ENCODE peak calls at places on chromosomes 5 and 9, in four cellular contexts. U is lower lobe of right lung, C is KG1, S is A549. K is an unnamed sample.

GRCh38 chr5:155085282-155085990 is 71.9 kb downstream of the KIF4B start:
- DNase-seq in U (no peak), C (no peak), S (no peak), K (no peak)

GRCh38 chr5:65205016-65205415 is 276.7 kb downstream of the ADAMTS6 start:
- DNase-seq in U (no peak), C (no peak), S (no peak), K (no peak)

GRCh38 chr9:137183980-137184595 is 4.3 kb downstream of the ANAPC2 start:
- DNase-seq in U (no peak), C (no peak), S (no peak), K (no peak)

GRCh38 chr9:99778308-99778707 is 43.4 kb upstream of the NR4A3 start:
- DNase-seq in U (no peak), C (no peak), S (peak; percentile 20), K (no peak)

GRCh38 chr9:14082732-14083131 is 231.2 kb downstream of the NFIB start:
- DNase-seq in U (no peak), C (no peak), S (no peak), K (no peak)

GRCh38 chr9:125807065-125807464 is 59.9 kb downstream of the PBX3 start:
- DNase-seq in U (no peak), C (no peak), S (no peak), K (no peak)

GRCh38 chr9:79353856-79354520 is 217.8 kb upstream of the TLE4 start:
- DNase-seq in U (no peak), C (no peak), S (peak; percentile 5), K (no peak)

GRCh38 chr9:90114641-90115040 is 509.8 kb downstream of the GADD45G start:
- DNase-seq in U (no peak), C (no peak), S (no peak), K (no peak)

GRCh38 chr9:114696814-114697544 is 15.0 kb upstream of the TEX48 start:
- DNase-seq in U (no peak), C (no peak), S (no peak), K (no peak)

GRCh38 chr9:93651521-93651950 is 75.2 kb downstream of the PHF2 start:
- DNase-seq in U (peak; percentile 10), C (no peak), S (no peak), K (no peak)

GRCh38 chr9:109771084-109771483 is 8.9 kb upstream of the PALM2AKAP2 start:
- DNase-seq in U (no peak), C (no peak), S (no peak), K (no peak)

GRCh38 chr9:19690128-19690527 is 98.7 kb downstream of the SLC24A2 start:
- DNase-seq in U (no peak), C (no peak), S (no peak), K (no peak)

GRCh38 chr9:114301798-114302565 is 20.9 kb upstream of the ORM1 start:
- DNase-seq in U (peak; percentile 34), C (no peak), S (no peak), K (no peak)

GRCh38 chr5:43482490-43483064 is 1.1 kb downstream of the TMEM267 start:
- DNase-seq in U (no peak), C (no peak), S (peak; percentile 34), K (no peak)

GRCh38 chr9:9790216-9790872 is 822.5 kb downstream of the PTPRD start:
- DNase-seq in U (no peak), C (peak; percentile 3), S (no peak), K (no peak)

GRCh38 chr5:72210913-72211670 is 103.8 kb downstream of the MAP1B start:
- DNase-seq in U (no peak), C (no peak), S (peak; percentile 19), K (no peak)

GRCh38 chr5:106368021-106368420 is 1302.7 kb downstream of the EFNA5 start:
- DNase-seq in U (no peak), C (no peak), S (no peak), K (no peak)

GRCh38 chr9:127557466-127557869 is 54.6 kb upstream of the STXBP1 start:
- DNase-seq in U (peak; percentile 46), C (no peak), S (no peak), K (no peak)

GRCh38 chr9:26301659-26302058 is 590.9 kb downstream of the CAAP1 start:
- DNase-seq in U (no peak), C (no peak), S (no peak), K (no peak)

K was measured in SIG-M5.